ENCODE peak calls at places on chromosomes 4 and X, in eight cellular contexts. D is left ventricle myocardium superior; I is Caco-2; Z is astrocyte; J is T-helper 2 cell; K is stimulated activated CD8-positive, alpha-beta memory T cell treated with anti-CD3 and anti-CD28 coated beads, Interleukin-15, amount 100 ng/mL, for 4 hours; M is ecto neural progenitor cell; R is HS-5. U is an unnamed sample.

GRCh38 chrX:37959212-37960021 is 46.9 kb upstream of the SYTL5 start:
- DNase-seq in Z (no peak), R (no peak), D (no peak), J (no peak), M (no peak), I (peak), K (no peak), U (no peak)

GRCh38 chr4:108693819-108694218 is 43.4 kb downstream of the OSTC start:
- DNase-seq in D (no peak), R (no peak), I (no peak), Z (no peak), M (no peak), K (no peak), J (no peak), U (no peak)

GRCh38 chr4:153326513-153326912 is 18.0 kb upstream of the MND1 start:
- DNase-seq in Z (peak), I (no peak), J (no peak), R (no peak), D (no peak), M (no peak), K (no peak), U (no peak)

GRCh38 chrX:46770817-46771163 is 11.9 kb upstream of the SLC9A7 start:
- DNase-seq in M (no peak), J (no peak), K (no peak), D (no peak), Z (peak), I (no peak), R (peak), U (no peak)

GRCh38 chr4:185580699-185581098 is 45.4 kb upstream of the PDLIM3 start:
- DNase-seq in D (no peak), K (no peak), J (no peak), Z (no peak), M (no peak), R (no peak), I (no peak), U (no peak)

GRCh38 chr4:26860922-26861433 is 337 bp downstream of the STIM2 start:
- DNase-seq in R (no peak), J (no peak), I (peak), K (no peak), M (peak), Z (peak), D (peak), U (peak)

GRCh38 chrX:9122504-9123245 is 88.7 kb upstream of the FAM9B start:
- DNase-seq in M (no peak), I (no peak), J (no peak), K (no peak), Z (no peak), D (no peak), R (no peak), U (no peak)

GRCh38 chrX:155819966-155820491 is 61.1 kb upstream of the VAMP7 start:
- DNase-seq in J (peak), Z (peak), I (peak), M (peak), R (peak), D (peak), K (peak), U (no peak)

GRCh38 chr4:32519060-32519459 is 1798.9 kb downstream of the PCDH7 start:
- DNase-seq in R (no peak), Z (no peak), I (no peak), D (no peak), M (no peak), K (no peak), J (no peak), U (no peak)

GRCh38 chr4:32172761-32173160 is 1452.6 kb downstream of the PCDH7 start:
- DNase-seq in Z (peak), J (no peak), R (peak), K (no peak), I (no peak), D (no peak), M (no peak), U (no peak)

GRCh38 chr4:110850461-110851447 is 227.9 kb upstream of the PITX2 start:
- DNase-seq in K (no peak), J (no peak), R (no peak), I (peak), Z (no peak), D (no peak), M (peak), U (no peak)

GRCh38 chrX:26918633-26919032 is 544.5 kb downstream of the PPP4R3C start:
- DNase-seq in R (no peak), K (no peak), I (peak), J (no peak), D (no peak), M (no peak), Z (no peak), U (no peak)

GRCh38 chrX:56569378-56570061 is 6.1 kb downstream of the UBQLN2 start:
- DNase-seq in K (no peak), Z (no peak), I (no peak), J (no peak), M (no peak), R (no peak), D (no peak), U (no peak)

U was measured in activated naive CD4-positive, alpha-beta T cell treated with anti-CD3 and anti-CD28 coated beads, Interleukin-2, amount 50 U/mL, for 72 hours.